ENCODE peak calls at places on chromosomes 13 and 19, in five cellular contexts. I is adipocyte, S is NCI-H1417 treated with DMSO at 0.1 percent for 48 hours, J is hepatic stellate cell, O is hypothalamus. U is an unnamed sample.

GRCh38 chr13:26484196-26484595 is 73.3 kb upstream of the WASF3 start:
- DNase-seq in I (no peak), S (no peak), J (no peak), O (no peak), U (no peak)

GRCh38 chr19:15173746-15174404 is 26.9 kb downstream of the NOTCH3 start:
- DNase-seq in I (no peak), S (no peak), J (no peak), O (no peak), U (peak)

GRCh38 chr19:46972301-46972700 is 47.3 kb upstream of the NPAS1 start:
- DNase-seq in I (no peak), S (no peak), J (no peak), O (no peak), U (no peak)

GRCh38 chr13:99501952-99502310 is 659 bp downstream of the TM9SF2 start:
- DNase-seq in I (peak), S (no peak), J (peak), O (no peak), U (peak)

GRCh38 chr13:106083620-106084350 is 451.7 kb downstream of the EFNB2 start:
- DNase-seq in I (peak), S (no peak), J (peak), O (no peak), U (peak)

GRCh38 chr13:53783466-53783865 is 754.9 kb downstream of the OLFM4 start:
- DNase-seq in I (no peak), S (peak), J (no peak), O (no peak), U (no peak)

GRCh38 chr13:21069561-21070004 is 8.2 kb upstream of the LATS2 start:
- DNase-seq in I (peak), S (no peak), J (peak), O (no peak), U (peak)

GRCh38 chr19:46691104-46691503 is 25.8 kb downstream of the PRKD2 start:
- DNase-seq in I (no peak), S (no peak), J (no peak), O (no peak), U (no peak)

GRCh38 chr13:71801781-71802180 is 65.2 kb downstream of the DACH1 start:
- DNase-seq in I (no peak), S (peak), J (no peak), O (no peak), U (no peak)

GRCh38 chr19:19179548-19180441 is 9.7 kb upstream of the MEF2B start:
- DNase-seq in I (no peak), S (no peak), J (no peak), O (no peak), U (peak)